ENCODE peak calls at places on chromosome 1, in seven cellular contexts. Y is left colon, M is KBM-7, D is neural progenitor cell, E is T-helper 2 cell, J is activated T-cell treated with anti-CD3 and anti-CD28 coated beads for 24 hours, T is T47D. Z is an unnamed sample.
A peak's percentile ranks its signal among the peaks of the same experiment; 100 is the strongest.

GRCh38 chr1:187442590-187442989 is 613.8 kb downstream of the PLA2G4A start:
- DNase-seq in J (no peak), D (no peak), M (no peak), Y (no peak), T (no peak), E (no peak), Z (no peak)

GRCh38 chr1:109185357-109185756 is 28.4 kb upstream of the SARS1 start:
- DNase-seq in Y (no peak), E (no peak), M (no peak), J (no peak), D (no peak), T (no peak), Z (no peak)

GRCh38 chr1:78088486-78088885 is 42.7 kb downstream of the GIPC2 start:
- DNase-seq in D (no peak), E (no peak), Y (no peak), M (no peak), T (no peak), J (no peak), Z (no peak)

GRCh38 chr1:19643602-19644419 is at the start of gene NBL1:
- DNase-seq in T (peak; percentile 82), E (peak; percentile 67), Y (peak; percentile 86), M (peak; percentile 54), D (peak; percentile 63), J (peak; percentile 54), Z (peak; percentile 58)

GRCh38 chr1:41918450-41919043 is at the start of gene HIVEP3:
- DNase-seq in T (peak; percentile 23), E (no peak), M (peak; percentile 23), Y (no peak), D (peak; percentile 68), J (no peak), Z (no peak)

GRCh38 chr1:208190784-208191183 is 53.4 kb downstream of the PLXNA2 start:
- DNase-seq in E (no peak), T (no peak), D (no peak), M (no peak), J (no peak), Y (no peak), Z (no peak)

GRCh38 chr1:227885648-227886502 is 61.9 kb downstream of the WNT9A start:
- DNase-seq in D (no peak), E (no peak), J (no peak), T (peak; percentile 77), Y (no peak), M (no peak), Z (no peak)

GRCh38 chr1:44721521-44722361 is 9.2 kb downstream of the RNU5D-1 start:
- DNase-seq in Y (no peak), T (peak; percentile 54), J (peak; percentile 79), E (peak; percentile 41), D (no peak), M (peak; percentile 99), Z (peak; percentile 35)

GRCh38 chr1:220219136-220219442 is 53.2 kb downstream of the RAB3GAP2 start:
- DNase-seq in D (no peak), Y (no peak), M (no peak), T (no peak), J (no peak), E (no peak), Z (no peak)

GRCh38 chr1:229624906-229625871 is 733 bp downstream of the TAF5L start:
- DNase-seq in T (peak; percentile 92), E (peak; percentile 24), D (peak; percentile 85), Y (peak; percentile 74), M (peak; percentile 63), J (peak; percentile 47), Z (peak; percentile 26)

GRCh38 chr1:223556414-223557124 is 108.9 kb downstream of the CAPN8 start:
- DNase-seq in D (peak; percentile 72), J (no peak), E (no peak), T (peak; percentile 35), Y (peak; percentile 74), M (peak; percentile 53), Z (no peak)

GRCh38 chr1:197919523-197920301 is 2.5 kb downstream of the LHX9 start:
- DNase-seq in E (no peak), T (no peak), D (peak; percentile 54), M (no peak), J (no peak), Y (no peak), Z (no peak)

GRCh38 chr1:13549521-13549920 is 34.1 kb upstream of the PDPN start:
- DNase-seq in T (no peak), E (no peak), M (no peak), D (peak; percentile 12), Y (no peak), J (no peak), Z (no peak)

GRCh38 chr1:181936768-181937581 is 124.5 kb downstream of the ZNF648 start:
- DNase-seq in T (peak; percentile 55), M (peak; percentile 77), D (peak; percentile 82), Y (peak; percentile 53), J (peak; percentile 14), E (no peak), Z (no peak)

GRCh38 chr1:18555036-18555435 is 74.3 kb downstream of the KLHDC7A start:
- DNase-seq in M (no peak), T (no peak), D (no peak), Y (no peak), J (no peak), E (no peak), Z (no peak)

GRCh38 chr1:51210055-51210454 is 26.0 kb upstream of the RNF11 start:
- DNase-seq in J (no peak), T (no peak), D (no peak), M (no peak), E (no peak), Y (no peak), Z (no peak)

GRCh38 chr1:203133969-203134725 is 6.6 kb downstream of the ADORA1 start:
- DNase-seq in D (peak; percentile 43), T (no peak), E (no peak), Y (no peak), M (peak; percentile 48), J (no peak), Z (no peak)

GRCh38 chr1:161307230-161307768 is 2.5 kb downstream of the MPZ start:
- DNase-seq in J (no peak), M (peak; percentile 45), D (no peak), T (no peak), Y (no peak), E (no peak), Z (no peak)

GRCh38 chr1:44401256-44402228 is 3.5 kb upstream of the RNF220 start:
- DNase-seq in M (no peak), E (no peak), D (no peak), T (no peak), J (no peak), Y (no peak), Z (no peak)

GRCh38 chr1:228416217-228416971 is at the start of gene TRIM17:
- DNase-seq in D (peak; percentile 91), E (no peak), Y (peak; percentile 29), M (no peak), T (peak; percentile 83), J (no peak), Z (peak; percentile 34)

GRCh38 chr1:88698764-88699163 is 14.7 kb downstream of the PKN2 start:
- DNase-seq in E (no peak), Y (no peak), J (no peak), D (no peak), T (no peak), M (no peak), Z (no peak)

GRCh38 chr1:25821112-25821476 is 1.3 kb downstream of the MTFR1L start:
- DNase-seq in E (no peak), D (no peak), M (no peak), J (no peak), Y (no peak), T (no peak), Z (no peak)

GRCh38 chr1:91234181-91234580 is 170.5 kb downstream of the HFM1 start:
- DNase-seq in T (no peak), J (no peak), E (no peak), M (no peak), D (no peak), Y (no peak), Z (no peak)

GRCh38 chr1:175434268-175434860 is 241.8 kb upstream of the KIAA0040 start:
- DNase-seq in M (no peak), J (no peak), E (no peak), T (no peak), D (no peak), Y (peak; percentile 5), Z (no peak)

GRCh38 chr1:213326666-213327317 is 275.8 kb downstream of the RPS6KC1 start:
- DNase-seq in J (no peak), T (no peak), D (no peak), E (no peak), Y (peak; percentile 10), M (peak; percentile 70), Z (no peak)

GRCh38 chr1:192133350-192133950 is 24.8 kb upstream of the RGS18 start:
- DNase-seq in T (no peak), E (no peak), J (no peak), M (no peak), Y (no peak), D (no peak), Z (no peak)

GRCh38 chr1:84436907-84437667 is 38.8 kb downstream of the DNASE2B start:
- DNase-seq in T (no peak), Y (no peak), E (no peak), D (no peak), J (no peak), M (peak; percentile 65), Z (no peak)

GRCh38 chr1:205939690-205940330 is 3.4 kb downstream of the SLC26A9 start:
- DNase-seq in E (no peak), Y (no peak), D (peak; percentile 74), M (peak; percentile 37), T (no peak), J (no peak), Z (no peak)

GRCh38 chr1:31981976-31982375 is 31.7 kb upstream of the KHDRBS1 start:
- DNase-seq in D (no peak), E (no peak), Y (no peak), M (peak; percentile 63), J (no peak), T (no peak), Z (peak; percentile 19)

GRCh38 chr1:145785481-145785880 is 38.4 kb downstream of the RNF115 start:
- DNase-seq in J (no peak), E (no peak), D (no peak), T (no peak), Y (no peak), M (no peak), Z (no peak)

GRCh38 chr1:8017495-8018310 is 8.4 kb downstream of the ERRFI1 start:
- DNase-seq in J (no peak), T (no peak), D (peak; percentile 48), E (no peak), Y (no peak), M (no peak), Z (no peak)

GRCh38 chr1:38009088-38009840 is 3.3 kb upstream of the UTP11 start:
- DNase-seq in M (peak; percentile 83), T (no peak), Y (no peak), J (peak; percentile 60), D (peak; percentile 39), E (no peak), Z (no peak)

GRCh38 chr1:228464487-228464983 is 22.6 kb upstream of the RNF187 start:
- DNase-seq in D (peak; percentile 96), J (peak; percentile 81), M (no peak), T (no peak), E (peak; percentile 85), Y (peak; percentile 64), Z (peak; percentile 87)

GRCh38 chr1:211752317-211752716 is 76.9 kb upstream of the NEK2 start:
- DNase-seq in D (no peak), E (no peak), T (no peak), Y (no peak), M (no peak), J (no peak), Z (no peak)

GRCh38 chr1:155717041-155717440 is 28.1 kb downstream of the DAP3 start:
- DNase-seq in M (no peak), D (no peak), T (no peak), E (no peak), J (no peak), Y (no peak), Z (no peak)

GRCh38 chr1:22739648-22740385 is 29.2 kb downstream of the EPHB2 start:
- DNase-seq in J (no peak), E (no peak), D (no peak), M (no peak), Y (no peak), T (no peak), Z (no peak)

GRCh38 chr1:154404984-154405761 is at the start of gene IL6R:
- DNase-seq in M (peak; percentile 89), J (no peak), D (peak; percentile 89), E (peak; percentile 72), Y (peak; percentile 90), T (peak; percentile 68), Z (peak; percentile 61)

Z was measured in effector CD4-positive, alpha-beta T cell.